ENCODE peak calls at places on chromosomes 7 and 10, in eight cellular contexts. Y is ovary, X is transverse colon, T is stomach, A is tibial nerve, F is esophagus muscularis mucosa, O is sigmoid colon, E is K562. I is an unnamed sample. For H3K36me3, the result is how much of the 10 kb centered on the place peaks cover.

GRCh38 chr7:69864822-69865221 is 266.5 kb downstream of the AUTS2 start:
- DNase-seq in Y (no peak), X (no peak), T (no peak), A (no peak), F (no peak), O (no peak), E (no peak), I (no peak)

GRCh38 chr10:95482501-95483248 is 78.5 kb downstream of the SORBS1 start:
- DNase-seq in Y (no peak), X (no peak), T (no peak), A (no peak), F (no peak), O (no peak), E (no peak), I (no peak)

GRCh38 chr7:33841658-33842057 is 63.7 kb upstream of the BMPER start:
- DNase-seq in Y (peak), X (no peak), T (no peak), A (peak), F (peak), O (peak), E (no peak), I (no peak)

GRCh38 chr7:24788956-24789576 is 31.8 kb upstream of the GSDME start:
- DNase-seq in Y (no peak), X (no peak), T (no peak), A (no peak), F (no peak), O (no peak), E (no peak), I (no peak)

GRCh38 chr7:128742206-128742605 is 3.0 kb downstream of the CALU start:
- DNase-seq in Y (no peak), X (no peak), T (no peak), A (no peak), F (peak), O (no peak), E (no peak), I (no peak)

GRCh38 chr7:45917064-45917463 is 4.0 kb downstream of the IGFBP3 start:
- DNase-seq in Y (no peak), X (no peak), T (no peak), A (no peak), F (no peak), O (no peak), E (no peak), I (no peak)

GRCh38 chr10:61486738-61487396 is 33.7 kb upstream of the TMEM26 start:
- DNase-seq in Y (no peak), X (no peak), T (no peak), A (no peak), F (no peak), O (no peak), E (no peak), I (no peak)

GRCh38 chr7:45703373-45703821 is 129.2 kb downstream of the ADCY1 start:
- DNase-seq in Y (no peak), X (no peak), T (peak), A (no peak), F (no peak), O (no peak), E (no peak), I (peak)

GRCh38 chr10:58451490-58451889 is 61.2 kb upstream of the BICC1 start:
- DNase-seq in Y (no peak), X (no peak), T (no peak), A (no peak), F (no peak), O (no peak), E (no peak), I (no peak)

GRCh38 chr7:19098510-19098909 is 18.9 kb downstream of the TWIST1 start:
- DNase-seq in Y (no peak), X (no peak), T (no peak), A (no peak), F (no peak), O (no peak), E (no peak), I (no peak)

GRCh38 chr10:79358811-79359210 is 11.5 kb downstream of the PPIF start:
- DNase-seq in Y (no peak), X (peak), T (peak), A (no peak), F (no peak), O (peak), E (no peak), I (peak)

GRCh38 chr10:78838141-78838540 is 230.6 kb upstream of the ZMIZ1 start:
- DNase-seq in Y (no peak), X (no peak), T (no peak), A (no peak), F (no peak), O (no peak), E (no peak), I (no peak)

GRCh38 chr7:29879609-29880008 is 73.3 kb downstream of the WIPF3 start:
- DNase-seq in Y (no peak), X (no peak), T (no peak), A (no peak), F (no peak), O (peak), E (no peak), I (no peak)

GRCh38 chr10:61903991-61904350 is 2.5 kb downstream of the ARID5B start:
- DNase-seq in Y (no peak), X (no peak), T (no peak), A (no peak), F (no peak), O (no peak), E (no peak), I (no peak)

GRCh38 chr7:15837627-15838026 is 151.1 kb upstream of the MEOX2 start:
- DNase-seq in Y (no peak), X (no peak), T (no peak), A (no peak), F (no peak), O (no peak), E (no peak), I (no peak)

GRCh38 chr7:135411098-135411497 is 98.8 kb downstream of the CNOT4 start:
- DNase-seq in Y (no peak), X (no peak), T (no peak), A (no peak), F (no peak), O (no peak), E (no peak), I (no peak)

GRCh38 chr10:126876456-126876855 is 28.8 kb upstream of the DOCK1 start:
- DNase-seq in Y (no peak), X (no peak), T (no peak), A (no peak), F (no peak), O (no peak), E (no peak), I (no peak)

GRCh38 chr7:150405584-150406310 is 26.6 kb downstream of the ZNF775 start:
- DNase-seq in Y (no peak), X (peak), T (no peak), A (no peak), F (no peak), O (no peak), E (peak), I (peak)

GRCh38 chr10:125161570-125162139 is 1.3 kb upstream of the CTBP2 start:
- DNase-seq in Y (peak), X (no peak), T (peak), A (no peak), F (no peak), O (no peak), E (peak), I (peak)

GRCh38 chr10:78756604-78757442 is 311.9 kb upstream of the ZMIZ1 start:
- DNase-seq in Y (peak), X (peak), T (peak), A (peak), F (peak), O (peak), E (no peak), I (no peak)

GRCh38 chr7:77867208-77867915 is 68.8 kb downstream of the PHTF2 start:
- DNase-seq in Y (no peak), X (no peak), T (no peak), A (no peak), F (no peak), O (no peak), E (no peak), I (no peak)

GRCh38 chr7:66150471-66150870 is 35.8 kb downstream of the CRCP start:
- DNase-seq in Y (peak), X (peak), T (no peak), A (peak), F (no peak), O (peak), E (no peak), I (no peak)

GRCh38 chr7:33262476-33262875 is 133.1 kb downstream of the BBS9 start:
- DNase-seq in Y (no peak), X (no peak), T (no peak), A (no peak), F (no peak), O (no peak), E (no peak), I (no peak)

GRCh38 chr7:13067036-13067435 is 379.6 kb downstream of the ARL4A start:
- DNase-seq in Y (no peak), X (no peak), T (no peak), A (no peak), F (no peak), O (no peak), E (peak), I (no peak)

GRCh38 chr7:44216521-44217030 is 15.8 kb downstream of the YKT6 start:
- DNase-seq in Y (peak), X (no peak), T (no peak), A (no peak), F (no peak), O (peak), E (no peak), I (no peak)

GRCh38 chr7:82081644-82082224 is 311.9 kb upstream of the HGF start:
- DNase-seq in Y (no peak), X (no peak), T (no peak), A (no peak), F (no peak), O (no peak), E (no peak), I (no peak)

GRCh38 chr10:34121974-34122282 is 693.2 kb downstream of the PARD3 start:
- DNase-seq in Y (no peak), X (no peak), T (no peak), A (no peak), F (peak), O (no peak), E (no peak), I (no peak)

GRCh38 chr10:79196470-79197461 is 128.0 kb downstream of the ZMIZ1 start:
- DNase-seq in Y (peak), X (peak), T (peak), A (peak), F (no peak), O (peak), E (peak), I (peak)

GRCh38 chr7:127585044-127585953 is at the start of gene GCC1:
- DNase-seq in Y (peak), X (peak), T (peak), A (peak), F (peak), O (peak), E (peak), I (peak)

GRCh38 chr10:30821994-30822692 is 192.6 kb upstream of the LYZL2 start:
- DNase-seq in Y (no peak), X (no peak), T (no peak), A (no peak), F (no peak), O (peak), E (no peak), I (no peak)

GRCh38 chr7:137820677-137821420 is 25.9 kb downstream of the DGKI start:
- DNase-seq in Y (peak), X (no peak), T (no peak), A (peak), F (no peak), O (peak), E (no peak), I (no peak)

GRCh38 chr7:104126411-104126841 is 81.4 kb downstream of the ORC5 start:
- DNase-seq in Y (no peak), X (no peak), T (no peak), A (no peak), F (no peak), O (no peak), E (no peak), I (no peak)

GRCh38 chr10:119078422-119079179 is 2.0 kb downstream of the EIF3A start:
- DNase-seq in Y (no peak), X (no peak), T (no peak), A (no peak), F (no peak), O (no peak), E (no peak), I (no peak)

DNA sequence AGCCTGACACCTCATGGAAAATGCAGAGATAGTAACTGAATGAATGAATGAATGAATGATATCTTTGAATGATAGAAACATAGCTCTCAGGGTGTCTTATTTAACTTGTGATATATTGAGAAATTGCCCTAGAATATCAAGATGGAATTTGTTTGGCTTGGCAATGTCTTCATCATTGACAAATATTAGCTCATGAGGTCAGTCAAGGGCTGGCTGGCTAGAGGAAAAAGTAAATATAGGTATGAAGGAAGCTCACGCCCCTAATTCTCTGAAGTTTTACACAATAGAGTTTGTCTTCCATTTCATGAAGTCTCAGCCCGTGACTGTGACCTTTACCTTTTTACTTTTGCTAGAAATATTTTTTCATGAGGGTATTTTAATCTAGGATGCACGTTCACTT is 305.2 kb downstream of the ADARB2 start:
- DNase-seq in Y (no peak), X (no peak), T (peak), A (no peak), F (no peak), O (no peak), E (no peak), I (no peak)
- TF ChIP-seq EP300 in Y (no peak), X (no peak), T (no peak), A (no peak), F (no peak), O (no peak), E (no peak), I (no peak)

GRCh38 chr7:6154542-6155404 is 117.7 kb downstream of the CYTH3 start:
- DNase-seq in Y (no peak), X (no peak), T (no peak), A (no peak), F (no peak), O (peak), E (no peak), I (peak)
- H3K36me3 ChIP-seq in Y (under half), X (under half), T (under half), A (under half), F (half or more), O (half or more), E (half or more), I (half or more)

GRCh38 chr7:37108615-37109014 is 340.0 kb downstream of the ELMO1 start:
- DNase-seq in Y (no peak), X (no peak), T (no peak), A (no peak), F (no peak), O (no peak), E (no peak), I (no peak)
- TF ChIP-seq EP300 in Y (no peak), X (no peak), T (no peak), A (no peak), F (no peak), O (no peak), E (no peak), I (no peak)

DNA sequence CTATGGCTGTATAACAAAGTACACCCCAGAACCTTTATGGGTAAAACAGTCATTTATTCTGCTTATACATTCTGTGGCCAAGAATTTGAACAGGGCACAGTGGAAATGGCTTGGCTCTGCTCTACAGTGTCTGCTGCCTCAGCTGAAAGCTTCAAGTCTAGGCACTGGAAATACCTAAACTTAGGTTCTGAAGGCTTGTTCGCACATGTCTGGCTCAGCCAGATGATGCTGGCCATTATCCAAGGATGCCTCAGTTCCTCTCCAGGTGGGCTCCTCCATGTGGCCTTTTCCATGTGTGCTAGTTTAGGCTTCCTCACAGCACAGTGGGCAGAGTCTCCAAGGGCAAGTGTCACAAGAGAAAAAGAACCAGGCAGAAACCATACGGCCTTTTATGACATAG is 76.8 kb downstream of the RALA start:
- DNase-seq in Y (no peak), X (no peak), T (no peak), A (no peak), F (no peak), O (no peak), E (no peak), I (no peak)
- H3K36me3 ChIP-seq in Y (under half), X (under half), T (under half), A (under half), F (under half), O (under half), E (under half), I (under half)

GRCh38 chr7:876972-877311 is 588 bp downstream of the GET4 start:
- DNase-seq in Y (no peak), X (no peak), T (no peak), A (no peak), F (no peak), O (peak), E (no peak), I (no peak)
- TF ChIP-seq EP300 in Y (no peak), X (no peak), T (no peak), A (no peak), F (no peak), O (no peak), E (no peak), I (no peak)

GRCh38 chr7:100882201-100882600 is 7.3 kb downstream of the SRRT start:
- DNase-seq in Y (no peak), X (no peak), T (no peak), A (no peak), F (no peak), O (no peak), E (no peak), I (no peak)
- H3K36me3 ChIP-seq in Y (under half), X (under half), T (half or more), A (under half), F (half or more), O (half or more), E (half or more), I (half or more)

GRCh38 chr10:13294784-13295183 is 5.1 kb downstream of the PHYH start:
- DNase-seq in Y (no peak), X (no peak), T (no peak), A (no peak), F (no peak), O (no peak), E (no peak), I (no peak)

GRCh38 chr10:13299437-13300287 is at the start of gene PHYH:
- DNase-seq in Y (peak), X (peak), T (peak), A (peak), F (peak), O (peak), E (peak), I (peak)

GRCh38 chr10:13302821-13303555 is 3.1 kb upstream of the PHYH start:
- DNase-seq in Y (no peak), X (no peak), T (no peak), A (no peak), F (no peak), O (no peak), E (no peak), I (no peak)

GRCh38 chr10:13296476-13296875 is 3.4 kb downstream of the PHYH start:
- DNase-seq in Y (no peak), X (no peak), T (no peak), A (no peak), F (no peak), O (no peak), E (no peak), I (no peak)

DNA sequence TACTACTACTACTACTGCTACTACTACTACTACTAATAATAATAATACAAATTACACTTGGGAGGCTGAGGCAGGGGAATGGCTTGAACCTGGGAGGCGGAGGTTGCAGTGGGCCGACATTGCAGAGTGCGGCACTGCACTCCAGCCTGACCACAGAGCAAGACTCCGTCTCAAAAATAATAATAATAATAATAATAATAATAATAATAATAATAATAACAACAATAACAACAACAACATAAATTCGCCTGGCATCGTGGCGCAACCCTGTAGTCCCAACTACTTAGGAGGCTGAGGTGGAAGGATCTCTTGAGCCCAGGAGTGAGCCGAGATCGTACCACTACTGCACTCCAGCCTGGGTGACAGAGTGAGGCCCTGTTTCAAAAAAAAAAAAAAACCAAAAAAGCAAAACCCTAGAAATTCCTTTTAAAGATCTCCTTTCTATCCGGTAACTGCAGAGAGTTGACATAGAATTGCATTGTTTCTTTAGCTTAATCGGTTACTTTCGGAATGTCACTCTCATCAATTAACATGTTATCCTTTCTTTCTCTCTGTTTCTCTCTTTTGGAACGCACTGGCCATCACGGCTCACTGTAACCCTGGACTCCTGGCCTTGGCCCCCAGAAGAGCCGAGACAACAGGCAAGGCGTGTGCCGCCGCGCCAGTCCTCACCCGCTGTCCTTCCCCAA is 972 bp downstream of the PHYH start:
- DNase-seq in Y (no peak), X (no peak), T (no peak), A (no peak), F (no peak), O (no peak), E (no peak), I (no peak)
- TF ChIP-seq EP300 in Y (no peak), X (no peak), T (no peak), A (no peak), F (no peak), O (no peak), E (no peak), I (no peak)

DNA sequence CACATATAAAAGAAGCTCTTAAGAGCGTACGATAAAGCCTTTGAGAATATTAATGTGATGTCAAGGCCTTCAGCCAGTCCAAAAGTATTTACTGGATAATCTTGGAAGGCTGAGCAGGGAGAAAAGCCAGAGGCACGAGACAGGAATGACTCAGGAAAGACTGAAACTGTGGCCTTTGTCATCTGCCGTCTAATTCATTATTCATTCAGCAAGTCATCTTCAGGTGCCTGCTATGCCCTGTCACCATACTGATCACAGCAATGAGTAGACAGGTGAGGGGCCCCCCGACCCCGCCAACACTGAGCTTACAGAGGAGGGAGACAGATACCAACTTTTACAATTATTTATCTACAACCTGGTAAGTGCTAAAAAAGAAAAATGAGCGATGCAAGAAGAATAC is 78.9 kb downstream of the VOPP1 start:
- DNase-seq in Y (no peak), X (no peak), T (no peak), A (no peak), F (no peak), O (no peak), E (no peak), I (no peak)
- H3K36me3 ChIP-seq in Y (under half), X (under half), T (under half), A (under half), F (under half), O (under half), E (under half), I (half or more)

GRCh38 chr10:35387768-35388167 is 51.5 kb downstream of the CCNY start:
- DNase-seq in Y (no peak), X (no peak), T (peak), A (no peak), F (no peak), O (no peak), E (no peak), I (no peak)
- TF ChIP-seq EP300 in Y (no peak), X (no peak), T (no peak), A (no peak), F (no peak), O (no peak), E (no peak), I (no peak)

I was measured in upper lobe of left lung.